ENCODE peak calls at places on chromosome 21, in seven cellular contexts. One of them, this sample, is unnamed.

GRCh38 chr21:32155226-32155625 is 123.6 kb downstream of the MIS18A start:
- DNase-seq in ovary: no peak
- DNase-seq in heart left ventricle: no peak
- DNase-seq in HCT116: no peak
- DNase-seq in tibial nerve: no peak
- DNase-seq in Peyer's patch: no peak
- DNase-seq in lower leg skin: no peak
- DNase-seq in this sample: no peak

GRCh38 chr21:15809818-15810217 is 80.0 kb downstream of the USP25 start:
- DNase-seq in ovary: no peak
- DNase-seq in heart left ventricle: no peak
- DNase-seq in HCT116: no peak
- DNase-seq in tibial nerve: no peak
- DNase-seq in Peyer's patch: no peak
- DNase-seq in lower leg skin: no peak
- DNase-seq in this sample: no peak

GRCh38 chr21:40546657-40547056 is 300.3 kb downstream of the DSCAM start:
- DNase-seq in ovary: no peak
- DNase-seq in heart left ventricle: no peak
- DNase-seq in HCT116: no peak
- DNase-seq in tibial nerve: no peak
- DNase-seq in Peyer's patch: no peak
- DNase-seq in lower leg skin: no peak
- DNase-seq in this sample: no peak

GRCh38 chr21:23725576-23725975 is 1881.7 kb downstream of the MRPL39 start:
- DNase-seq in ovary: no peak
- DNase-seq in heart left ventricle: no peak
- DNase-seq in HCT116: no peak
- DNase-seq in tibial nerve: no peak
- DNase-seq in Peyer's patch: no peak
- DNase-seq in lower leg skin: no peak
- DNase-seq in this sample: no peak

GRCh38 chr21:45040739-45041138 is 33.6 kb upstream of the ADARB1 start:
- DNase-seq in ovary: no peak
- DNase-seq in heart left ventricle: peak; percentile 59
- DNase-seq in HCT116: no peak
- DNase-seq in tibial nerve: no peak
- DNase-seq in Peyer's patch: no peak
- DNase-seq in lower leg skin: no peak
- DNase-seq in this sample: no peak

GRCh38 chr21:34885125-34885524 is 164.0 kb downstream of the RUNX1 start:
- DNase-seq in ovary: no peak
- DNase-seq in heart left ventricle: no peak
- DNase-seq in HCT116: no peak
- DNase-seq in tibial nerve: no peak
- DNase-seq in Peyer's patch: no peak
- DNase-seq in lower leg skin: no peak
- DNase-seq in this sample: no peak

GRCh38 chr21:34642211-34643075 is 26.4 kb upstream of the CLIC6 start:
- DNase-seq in ovary: no peak
- DNase-seq in heart left ventricle: no peak
- DNase-seq in HCT116: no peak
- DNase-seq in tibial nerve: no peak
- DNase-seq in Peyer's patch: no peak
- DNase-seq in lower leg skin: no peak
- DNase-seq in this sample: no peak

GRCh38 chr21:32087452-32087851 is 191.4 kb downstream of the MIS18A start:
- DNase-seq in ovary: no peak
- DNase-seq in heart left ventricle: no peak
- DNase-seq in HCT116: no peak
- DNase-seq in tibial nerve: no peak
- DNase-seq in Peyer's patch: no peak
- DNase-seq in lower leg skin: no peak
- DNase-seq in this sample: no peak

GRCh38 chr21:45769239-45769758 is 125.8 kb downstream of the PCBP3 start:
- DNase-seq in ovary: no peak
- DNase-seq in heart left ventricle: peak; percentile 39
- DNase-seq in HCT116: no peak
- DNase-seq in tibial nerve: no peak
- DNase-seq in Peyer's patch: no peak
- DNase-seq in lower leg skin: no peak
- DNase-seq in this sample: no peak

GRCh38 chr21:28655471-28655870 is 337.2 kb downstream of the LTN1 start:
- DNase-seq in ovary: no peak
- DNase-seq in heart left ventricle: no peak
- DNase-seq in HCT116: no peak
- DNase-seq in tibial nerve: no peak
- DNase-seq in Peyer's patch: no peak
- DNase-seq in lower leg skin: no peak
- DNase-seq in this sample: no peak

GRCh38 chr21:28485301-28486022 is 507.2 kb downstream of the LTN1 start:
- DNase-seq in ovary: no peak
- DNase-seq in heart left ventricle: no peak
- DNase-seq in HCT116: no peak
- DNase-seq in tibial nerve: no peak
- DNase-seq in Peyer's patch: no peak
- DNase-seq in lower leg skin: no peak
- DNase-seq in this sample: no peak

GRCh38 chr21:31623664-31624063 is 35.8 kb upstream of the SOD1 start:
- DNase-seq in ovary: no peak
- DNase-seq in heart left ventricle: no peak
- DNase-seq in HCT116: no peak
- DNase-seq in tibial nerve: no peak
- DNase-seq in Peyer's patch: no peak
- DNase-seq in lower leg skin: no peak
- DNase-seq in this sample: no peak

GRCh38 chr21:28608646-28609045 is 384.0 kb downstream of the LTN1 start:
- DNase-seq in ovary: no peak
- DNase-seq in heart left ventricle: no peak
- DNase-seq in HCT116: no peak
- DNase-seq in tibial nerve: no peak
- DNase-seq in Peyer's patch: no peak
- DNase-seq in lower leg skin: no peak
- DNase-seq in this sample: no peak

GRCh38 chr21:15947707-15948106 is 217.9 kb downstream of the USP25 start:
- DNase-seq in ovary: no peak
- DNase-seq in heart left ventricle: no peak
- DNase-seq in HCT116: no peak
- DNase-seq in tibial nerve: no peak
- DNase-seq in Peyer's patch: no peak
- DNase-seq in lower leg skin: no peak
- DNase-seq in this sample: no peak

GRCh38 chr21:34613679-34614442 is 1.1 kb downstream of the RCAN1 start:
- DNase-seq in ovary: no peak
- DNase-seq in heart left ventricle: no peak
- DNase-seq in HCT116: no peak
- DNase-seq in tibial nerve: no peak
- DNase-seq in Peyer's patch: no peak
- DNase-seq in lower leg skin: no peak
- DNase-seq in this sample: no peak

GRCh38 chr21:45120975-45121374 is 46.6 kb downstream of the ADARB1 start:
- DNase-seq in ovary: no peak
- DNase-seq in heart left ventricle: no peak
- DNase-seq in HCT116: no peak
- DNase-seq in tibial nerve: no peak
- DNase-seq in Peyer's patch: no peak
- DNase-seq in lower leg skin: no peak
- DNase-seq in this sample: no peak

GRCh38 chr21:20822559-20823133 is 175.6 kb upstream of the NCAM2 start:
- DNase-seq in ovary: no peak
- DNase-seq in heart left ventricle: no peak
- DNase-seq in HCT116: no peak
- DNase-seq in tibial nerve: no peak
- DNase-seq in Peyer's patch: no peak
- DNase-seq in lower leg skin: no peak
- DNase-seq in this sample: no peak

GRCh38 chr21:32386195-32386870 is 6.5 kb downstream of the URB1 start:
- DNase-seq in ovary: no peak
- DNase-seq in heart left ventricle: no peak
- DNase-seq in HCT116: no peak
- DNase-seq in tibial nerve: no peak
- DNase-seq in Peyer's patch: no peak
- DNase-seq in lower leg skin: no peak
- DNase-seq in this sample: no peak

GRCh38 chr21:45877821-45878469 is 103.6 kb upstream of the COL6A1 start:
- DNase-seq in ovary: peak; percentile 5
- DNase-seq in heart left ventricle: no peak
- DNase-seq in HCT116: no peak
- DNase-seq in tibial nerve: no peak
- DNase-seq in Peyer's patch: no peak
- DNase-seq in lower leg skin: no peak
- DNase-seq in this sample: no peak

GRCh38 chr21:40487406-40487805 is 359.6 kb downstream of the DSCAM start:
- DNase-seq in ovary: no peak
- DNase-seq in heart left ventricle: no peak
- DNase-seq in HCT116: no peak
- DNase-seq in tibial nerve: no peak
- DNase-seq in Peyer's patch: no peak
- DNase-seq in lower leg skin: no peak
- DNase-seq in this sample: no peak

GRCh38 chr21:27365394-27365793 is 398.5 kb upstream of the ADAMTS5 start:
- DNase-seq in ovary: no peak
- DNase-seq in heart left ventricle: no peak
- DNase-seq in HCT116: no peak
- DNase-seq in tibial nerve: no peak
- DNase-seq in Peyer's patch: no peak
- DNase-seq in lower leg skin: no peak
- DNase-seq in this sample: no peak

GRCh38 chr21:40516336-40516735 is 330.6 kb downstream of the DSCAM start:
- DNase-seq in ovary: no peak
- DNase-seq in heart left ventricle: no peak
- DNase-seq in HCT116: no peak
- DNase-seq in tibial nerve: no peak
- DNase-seq in Peyer's patch: no peak
- DNase-seq in lower leg skin: peak; percentile 17
- DNase-seq in this sample: no peak

GRCh38 chr21:23401278-23401677 is 2206.0 kb downstream of the MRPL39 start:
- DNase-seq in ovary: no peak
- DNase-seq in heart left ventricle: no peak
- DNase-seq in HCT116: no peak
- DNase-seq in tibial nerve: no peak
- DNase-seq in Peyer's patch: no peak
- DNase-seq in lower leg skin: no peak
- DNase-seq in this sample: no peak

GRCh38 chr21:16310191-16310590 is 580.4 kb downstream of the USP25 start:
- DNase-seq in ovary: no peak
- DNase-seq in heart left ventricle: no peak
- DNase-seq in HCT116: no peak
- DNase-seq in tibial nerve: no peak
- DNase-seq in Peyer's patch: no peak
- DNase-seq in lower leg skin: no peak
- DNase-seq in this sample: no peak

GRCh38 chr21:34936874-34937563 is 112.1 kb downstream of the RUNX1 start:
- DNase-seq in ovary: no peak
- DNase-seq in heart left ventricle: no peak
- DNase-seq in HCT116: no peak
- DNase-seq in tibial nerve: no peak
- DNase-seq in Peyer's patch: no peak
- DNase-seq in lower leg skin: no peak
- DNase-seq in this sample: no peak

GRCh38 chr21:17777321-17777720 is 41.8 kb downstream of the C21orf91 start:
- DNase-seq in ovary: no peak
- DNase-seq in heart left ventricle: no peak
- DNase-seq in HCT116: no peak
- DNase-seq in tibial nerve: no peak
- DNase-seq in Peyer's patch: no peak
- DNase-seq in lower leg skin: no peak
- DNase-seq in this sample: no peak

GRCh38 chr21:39349211-39350093 is 564 bp upstream of the HMGN1 start:
- DNase-seq in ovary: peak; percentile 97
- DNase-seq in heart left ventricle: peak; percentile 96
- DNase-seq in HCT116: peak; percentile 89
- DNase-seq in tibial nerve: peak; percentile 83
- DNase-seq in Peyer's patch: peak; percentile 99
- DNase-seq in lower leg skin: peak; percentile 95
- DNase-seq in this sample: peak; percentile 97
- TF ChIP-seq POLR2A in ovary: no peak
- TF ChIP-seq POLR2A in heart left ventricle: no peak
- TF ChIP-seq POLR2A in HCT116: no peak
- TF ChIP-seq POLR2A in tibial nerve: no peak
- TF ChIP-seq POLR2A in Peyer's patch: peak; percentile 67
- TF ChIP-seq POLR2A in lower leg skin: no peak
- TF ChIP-seq POLR2A in this sample: no peak

GRCh38 chr21:33412832-33413519 is 9.8 kb downstream of the IFNGR2 start:
- DNase-seq in ovary: no peak
- DNase-seq in heart left ventricle: no peak
- DNase-seq in HCT116: no peak
- DNase-seq in tibial nerve: no peak
- DNase-seq in Peyer's patch: peak; percentile 79
- DNase-seq in lower leg skin: no peak
- DNase-seq in this sample: no peak
- TF ChIP-seq POLR2A in ovary: no peak
- TF ChIP-seq POLR2A in heart left ventricle: no peak
- TF ChIP-seq POLR2A in HCT116: no peak
- TF ChIP-seq POLR2A in tibial nerve: no peak
- TF ChIP-seq POLR2A in Peyer's patch: peak; percentile 42
- TF ChIP-seq POLR2A in lower leg skin: no peak
- TF ChIP-seq POLR2A in this sample: no peak

DNA sequence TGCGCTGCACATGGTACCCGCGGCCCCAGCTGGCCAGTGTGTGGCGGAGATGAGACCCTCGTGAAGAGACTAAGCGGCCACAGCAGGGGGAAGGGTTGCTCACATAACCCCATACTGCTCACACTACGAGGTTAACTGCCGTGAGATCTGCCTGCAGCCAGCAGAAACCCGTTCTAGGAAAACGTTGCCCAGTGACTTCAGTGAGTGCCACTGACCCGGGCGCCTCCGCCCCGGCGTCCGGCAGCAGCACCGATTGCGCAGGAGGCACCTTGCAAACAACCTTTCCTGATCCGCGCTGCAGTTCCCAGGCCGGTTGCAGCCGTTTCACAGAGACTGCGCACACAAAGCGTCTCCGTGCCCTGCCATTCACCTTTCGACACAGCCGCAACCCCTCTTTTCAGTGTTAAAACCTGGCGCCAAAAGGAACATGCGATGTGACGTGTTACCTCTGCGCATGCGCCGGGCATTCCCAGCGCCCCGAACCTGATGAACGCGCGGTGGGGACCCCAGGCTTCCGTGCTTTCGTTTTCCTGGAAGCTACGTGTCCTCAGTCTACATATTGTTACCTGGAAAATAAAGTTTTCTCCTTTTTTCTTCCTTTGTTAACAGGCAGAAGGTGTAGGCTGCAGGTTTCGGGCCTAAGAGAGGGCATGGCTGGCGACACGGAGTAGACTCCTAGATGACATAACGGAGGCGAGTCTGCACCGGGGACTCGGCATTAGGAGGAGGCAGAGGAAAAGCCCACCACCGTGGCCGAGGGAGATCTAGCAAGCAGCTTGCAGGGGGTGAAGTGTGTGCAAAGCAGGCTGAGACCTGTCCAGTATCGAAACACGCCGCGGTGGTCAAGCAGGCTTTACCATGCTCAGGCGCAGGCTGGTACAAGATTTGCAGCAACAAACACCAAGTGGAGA is 8.9 kb downstream of the VPS26C start:
- DNase-seq in ovary: peak; percentile 69
- DNase-seq in heart left ventricle: peak; percentile 73
- DNase-seq in HCT116: no peak
- DNase-seq in tibial nerve: no peak
- DNase-seq in Peyer's patch: peak; percentile 79
- DNase-seq in lower leg skin: peak; percentile 36
- DNase-seq in this sample: peak; percentile 37
- TF ChIP-seq POLR2A in ovary: peak; percentile 15
- TF ChIP-seq POLR2A in heart left ventricle: no peak
- TF ChIP-seq POLR2A in HCT116: no peak
- TF ChIP-seq POLR2A in tibial nerve: no peak
- TF ChIP-seq POLR2A in Peyer's patch: no peak
- TF ChIP-seq POLR2A in lower leg skin: no peak
- TF ChIP-seq POLR2A in this sample: no peak

GRCh38 chr21:29712818-29713217 is 227.0 kb downstream of the GRIK1 start:
- DNase-seq in ovary: no peak
- DNase-seq in heart left ventricle: no peak
- DNase-seq in HCT116: no peak
- DNase-seq in tibial nerve: no peak
- DNase-seq in Peyer's patch: no peak
- DNase-seq in lower leg skin: no peak
- DNase-seq in this sample: no peak
- TF ChIP-seq POLR2A in ovary: no peak
- TF ChIP-seq POLR2A in heart left ventricle: no peak
- TF ChIP-seq POLR2A in HCT116: no peak
- TF ChIP-seq POLR2A in tibial nerve: no peak
- TF ChIP-seq POLR2A in Peyer's patch: no peak
- TF ChIP-seq POLR2A in lower leg skin: no peak
- TF ChIP-seq POLR2A in this sample: no peak

This sample was measured in breast epithelium.